ENCODE peak calls at places on chromosomes 4 and X, in five cellular contexts. C is Right ventricle myocardium inferior; R is AG04450; T is T-helper 2 cell treated with Interferon-gamma antibody and Interleukin-4, amounts not matched to agents 5 μg/mL and 100 μg/mL, for 36 hours; M is endothelial cell. O is an unnamed sample.

GRCh38 chr4:38870098-38870850 is 2.7 kb downstream of the FAM114A1 start:
- DNase-seq in C (no peak), R (no peak), T (no peak), M (no peak), O (no peak)

GRCh38 chr4:121564840-121565375 is 131.9 kb downstream of the ANXA5 start:
- DNase-seq in C (no peak), R (no peak), T (no peak), M (no peak), O (no peak)

GRCh38 chr4:114561590-114561989 is 37.0 kb upstream of the UGT8 start:
- DNase-seq in C (no peak), R (no peak), T (no peak), M (no peak), O (no peak)

GRCh38 chr4:169184686-169185085 is 86.1 kb downstream of the SH3RF1 start:
- DNase-seq in C (no peak), R (no peak), T (no peak), M (no peak), O (no peak)

GRCh38 chrX:40074080-40074958 is 23.4 kb downstream of the BCOR start:
- DNase-seq in C (no peak), R (no peak), T (no peak), M (no peak), O (no peak)

GRCh38 chrX:115330498-115331138 is 41.1 kb downstream of the LUZP4 start:
- DNase-seq in C (no peak), R (no peak), T (no peak), M (peak), O (peak)

GRCh38 chr4:68581382-68582338 is 5.5 kb upstream of the UGT2B17 start:
- DNase-seq in C (no peak), R (no peak), T (no peak), M (no peak), O (no peak)

GRCh38 chr4:111986125-111986524 is 159.1 kb upstream of the FAM241A start:
- DNase-seq in C (no peak), R (no peak), T (no peak), M (no peak), O (no peak)

GRCh38 chr4:152652102-152652501 is 27.7 kb downstream of the TMEM154 start:
- DNase-seq in C (no peak), R (no peak), T (no peak), M (no peak), O (no peak)

GRCh38 chr4:4421356-4421755 is 34.5 kb downstream of the NSG1 start:
- DNase-seq in C (peak), R (no peak), T (no peak), M (no peak), O (no peak)

GRCh38 chrX:108484251-108484650 is 44.6 kb downstream of the COL4A5 start:
- DNase-seq in C (no peak), R (no peak), T (no peak), M (no peak), O (no peak)

GRCh38 chrX:29926056-29926455 is 289.3 kb upstream of the MAGEB2 start:
- DNase-seq in C (no peak), R (no peak), T (no peak), M (no peak), O (no peak)

GRCh38 chrX:44667771-44668170 is 125.1 kb upstream of the FUNDC1 start:
- DNase-seq in C (no peak), R (peak), T (no peak), M (no peak), O (no peak)

GRCh38 chr4:33088713-33089112 is 2368.5 kb downstream of the PCDH7 start:
- DNase-seq in C (no peak), R (no peak), T (no peak), M (no peak), O (no peak)

GRCh38 chrX:53080628-53081580 is 1.3 kb upstream of the TSPYL2 start:
- DNase-seq in C (no peak), R (no peak), T (no peak), M (no peak), O (no peak)

GRCh38 chr4:19381068-19381467 is 870.6 kb upstream of the SLIT2 start:
- DNase-seq in C (no peak), R (peak), T (no peak), M (no peak), O (no peak)

GRCh38 chrX:120697053-120697452 is 67.2 kb upstream of the C1GALT1C1 start:
- DNase-seq in C (no peak), R (no peak), T (peak), M (no peak), O (no peak)

GRCh38 chr4:173264245-173264959 is 69.8 kb downstream of the HMGB2 start:
- DNase-seq in C (peak), R (peak), T (no peak), M (peak), O (peak)

GRCh38 chrX:15750611-15751159 is 12.6 kb downstream of the CA5B start:
- DNase-seq in C (no peak), R (no peak), T (no peak), M (no peak), O (no peak)

GRCh38 chrX:24528605-24529004 is 63.5 kb downstream of the PDK3 start:
- DNase-seq in C (no peak), R (no peak), T (no peak), M (no peak), O (no peak)

GRCh38 chr4:107888237-107888636 is 43.1 kb upstream of the CYP2U1 start:
- DNase-seq in C (no peak), R (no peak), T (no peak), M (no peak), O (no peak)

GRCh38 chrX:31423575-31424284 is 351.9 kb upstream of the FTHL17 start:
- DNase-seq in C (no peak), R (no peak), T (no peak), M (peak), O (no peak)

GRCh38 chr4:6183740-6184139 is 16.6 kb downstream of the JAKMIP1 start:
- DNase-seq in C (no peak), R (no peak), T (peak), M (no peak), O (no peak)

GRCh38 chrX:108415891-108416290 is 22.3 kb downstream of the COL4A6 start:
- DNase-seq in C (no peak), R (no peak), T (no peak), M (no peak), O (no peak)

GRCh38 chrX:40172169-40172979 is 74.6 kb upstream of the BCOR start:
- DNase-seq in C (peak), R (no peak), T (no peak), M (peak), O (no peak)

GRCh38 chr4:172514011-172514410 is 654.6 kb upstream of the GALNT7 start:
- DNase-seq in C (no peak), R (no peak), T (no peak), M (no peak), O (no peak)

GRCh38 chr4:6956087-6956433 is 46.4 kb downstream of the TBC1D14 start:
- DNase-seq in C (no peak), R (no peak), T (no peak), M (no peak), O (no peak)

GRCh38 chrX:2698604-2699003 is 7.5 kb downstream of the CD99 start:
- DNase-seq in C (no peak), R (no peak), T (no peak), M (no peak), O (no peak)

GRCh38 chrX:46582325-46582724 is 8.8 kb downstream of the CHST7 start:
- DNase-seq in C (no peak), R (no peak), T (no peak), M (no peak), O (no peak)

GRCh38 chrX:150680974-150681373 is 12.2 kb upstream of the MTMR1 start:
- DNase-seq in C (no peak), R (no peak), T (no peak), M (no peak), O (no peak)

GRCh38 chrX:119682019-119682989 is 10.7 kb downstream of the SEPTIN6 start:
- DNase-seq in C (no peak), R (no peak), T (no peak), M (no peak), O (no peak)

GRCh38 chr4:103493450-103494159 is 226.2 kb downstream of the TACR3 start:
- DNase-seq in C (no peak), R (no peak), T (no peak), M (no peak), O (no peak)

GRCh38 chr4:106255195-106255594 is 60.8 kb downstream of the TBCK start:
- DNase-seq in C (peak), R (no peak), T (no peak), M (no peak), O (no peak)

GRCh38 chrX:23661671-23662070 is 5.6 kb upstream of the PRDX4 start:
- DNase-seq in C (no peak), R (peak), T (no peak), M (no peak), O (no peak)

GRCh38 chr4:83894831-83895230 is 358.9 kb downstream of the GPAT3 start:
- DNase-seq in C (no peak), R (no peak), T (no peak), M (no peak), O (no peak)

GRCh38 chrX:131752493-131753198 is 208.8 kb downstream of the OR13H1 start:
- DNase-seq in C (no peak), R (no peak), T (no peak), M (no peak), O (peak)

GRCh38 chr4:105990933-105991332 is 95.7 kb downstream of the NPNT start:
- DNase-seq in C (peak), R (no peak), T (no peak), M (no peak), O (no peak)

GRCh38 chr4:70637239-70637920 is 8.8 kb downstream of the ENAM start:
- DNase-seq in C (no peak), R (no peak), T (no peak), M (no peak), O (no peak)

GRCh38 chr4:38099020-38099600 is 138.9 kb downstream of the PTTG2 start:
- DNase-seq in C (no peak), R (no peak), T (no peak), M (no peak), O (no peak)

GRCh38 chrX:25019707-25020390 is 4.1 kb upstream of the ARX start:
- DNase-seq in C (no peak), R (no peak), T (no peak), M (no peak), O (no peak)